ENCODE peak calls at places on chromosomes 5 and 9, in five cellular contexts. H, T, V, R and N are unnamed samples.
A peak's percentile ranks its signal among the peaks of the same experiment; 100 is the strongest.

GRCh38 chr9:93372391-93372790 is 79.1 kb upstream of the FAM120A start:
- DNase-seq in T (no peak), R (no peak), V (no peak), H (no peak), N (no peak)

GRCh38 chr9:77712533-77713130 is 64.5 kb upstream of the GNA14 start:
- DNase-seq in T (no peak), H (peak; percentile 98), V (no peak), R (no peak), N (peak; percentile 69)

GRCh38 chr9:89078860-89079259 is 87.6 kb downstream of the S1PR3 start:
- DNase-seq in V (no peak), R (no peak), H (peak; percentile 64), T (no peak), N (peak; percentile 85)

GRCh38 chr5:157132302-157132612 is 10.4 kb downstream of the MED7 start:
- DNase-seq in H (no peak), R (no peak), V (no peak), T (no peak), N (no peak)

GRCh38 chr5:179306191-179307005 is 38.9 kb downstream of the ADAMTS2 start:
- DNase-seq in V (no peak), T (no peak), R (no peak), H (no peak), N (no peak)

GRCh38 chr9:104028827-104029226 is 65.3 kb upstream of the SMC2 start:
- DNase-seq in R (no peak), T (no peak), V (no peak), H (no peak), N (no peak)

GRCh38 chr9:6413365-6414263 is 615 bp downstream of the UHRF2 start:
- DNase-seq in R (peak; percentile 18), H (no peak), T (peak; percentile 57), V (no peak), N (peak; percentile 59)

GRCh38 chr9:126491256-126491879 is 122.4 kb upstream of the LMX1B start:
- DNase-seq in V (no peak), T (peak; percentile 75), R (peak; percentile 75), H (peak; percentile 46), N (peak; percentile 85)

GRCh38 chr5:132073231-132074013 is at the start of gene CSF2:
- DNase-seq in T (no peak), H (peak; percentile 54), V (no peak), R (no peak), N (no peak)

GRCh38 chr9:21684831-21685362 is 117.5 kb upstream of the MTAP start:
- DNase-seq in V (peak; percentile 99), R (no peak), T (no peak), H (peak; percentile 100), N (peak; percentile 37)

GRCh38 chr5:141484499-141485304 is at the start of gene PCDHGC4:
- DNase-seq in V (no peak), H (peak; percentile 41), R (peak; percentile 75), T (peak; percentile 94), N (no peak)

GRCh38 chr9:104802110-104802509 is 38.2 kb downstream of the NIPSNAP3B start:
- DNase-seq in H (peak; percentile 34), T (no peak), V (no peak), R (no peak), N (no peak)

GRCh38 chr5:149588947-149589346 is 7.6 kb downstream of the ARHGEF37 start:
- DNase-seq in R (no peak), V (no peak), T (no peak), H (no peak), N (peak; percentile 52)

GRCh38 chr5:7897014-7897600 is 28.2 kb downstream of the MTRR start:
- DNase-seq in R (no peak), T (peak; percentile 42), H (peak; percentile 60), V (no peak), N (peak; percentile 22)

GRCh38 chr9:99350461-99350860 is 128.4 kb downstream of the SEC61B start:
- DNase-seq in V (no peak), T (no peak), H (no peak), R (no peak), N (no peak)

GRCh38 chr5:172180936-172181335 is 7.1 kb downstream of the STK10 start:
- DNase-seq in V (no peak), H (no peak), R (no peak), T (no peak), N (no peak)

GRCh38 chr5:172186114-172186695 is 1.8 kb downstream of the STK10 start:
- DNase-seq in R (no peak), T (no peak), H (no peak), V (no peak), N (no peak)

GRCh38 chr5:172182291-172182690 is 5.7 kb downstream of the STK10 start:
- DNase-seq in V (no peak), H (no peak), R (no peak), T (no peak), N (no peak)

GRCh38 chr5:172185096-172185461 is 2.9 kb downstream of the STK10 start:
- DNase-seq in T (no peak), R (no peak), V (no peak), H (no peak), N (no peak)

GRCh38 chr5:172183881-172184280 is 4.1 kb downstream of the STK10 start:
- DNase-seq in H (no peak), V (no peak), R (no peak), T (no peak), N (no peak)
- H3K9ac ChIP-seq in H (no peak overlapping the region), V (no peak overlapping the region), R (no peak overlapping the region), T (no peak overlapping the region), N (no peak overlapping the region)

GRCh38 chr5:113034182-113034773 is 57.7 kb downstream of the DCP2 start:
- DNase-seq in R (no peak), V (no peak), H (peak; percentile 99), T (peak; percentile 61), N (peak; percentile 12)
- H3K9ac ChIP-seq in R (no peak overlapping the region), V (no peak overlapping the region), H (no peak overlapping the region), T (no peak overlapping the region), N (no peak overlapping the region)

GRCh38 chr5:26719824-26720223 is 318.6 kb downstream of the CDH9 start:
- DNase-seq in R (no peak), H (no peak), T (no peak), V (no peak), N (no peak)
- H3K9ac ChIP-seq in R (no peak overlapping the region), H (no peak overlapping the region), T (no peak overlapping the region), V (no peak overlapping the region), N (no peak overlapping the region)

DNA sequence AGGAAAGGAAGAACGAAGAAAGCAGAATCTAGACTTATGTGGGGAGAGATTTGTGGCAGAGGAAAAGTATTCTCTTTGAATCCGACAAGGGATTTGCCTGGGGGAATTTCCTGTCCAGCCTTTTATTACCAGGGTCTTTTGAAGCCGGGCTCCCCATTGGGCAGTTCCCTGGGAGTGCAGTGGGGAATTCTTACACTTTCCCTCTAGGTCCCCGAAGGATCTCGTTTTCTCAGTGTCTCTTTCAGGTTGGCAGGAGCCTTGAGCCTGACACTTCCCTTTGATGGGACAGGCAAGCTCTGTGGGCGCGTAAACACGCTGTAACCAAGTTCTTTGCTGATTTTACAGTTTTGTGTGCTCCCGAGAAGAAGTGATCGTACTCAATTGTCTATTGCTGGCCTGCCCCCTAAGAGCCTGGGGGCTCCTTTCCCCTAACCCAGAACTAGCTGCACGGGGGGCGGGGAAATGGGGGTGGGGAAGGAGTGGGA is 582 bp upstream of the VCAN start:
- DNase-seq in H (no peak), R (no peak), T (peak; percentile 60), V (no peak), N (peak; percentile 57)
- H3K9ac ChIP-seq in H (peak overlapping the region; percentile 40), R (no peak overlapping the region), T (no peak overlapping the region), V (peak overlapping the region; percentile 61), N (peak overlapping the region; percentile 95)

DNA sequence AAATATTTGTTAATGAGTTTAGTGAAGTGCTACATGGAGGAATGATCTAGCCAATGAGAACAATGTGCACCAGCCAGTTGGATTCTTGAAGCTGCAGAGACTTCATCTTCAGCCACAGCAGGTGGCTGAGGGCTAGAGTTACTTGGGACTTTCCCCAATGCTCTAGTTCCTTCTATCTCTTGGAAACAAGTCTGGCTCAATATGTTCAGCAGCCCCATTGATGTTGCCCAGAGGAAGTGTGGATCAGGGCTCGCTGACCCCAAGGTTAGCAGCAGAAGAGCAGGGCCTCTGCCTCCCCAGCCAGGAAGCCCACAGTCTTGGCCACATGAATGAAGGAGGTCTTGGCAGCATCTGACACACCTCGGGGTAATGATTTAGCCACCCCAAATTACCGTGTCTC is 117.5 kb downstream of the SLC1A3 start:
- DNase-seq in H (no peak), T (no peak), R (no peak), V (no peak), N (no peak)
- H3K9ac ChIP-seq in H (no peak overlapping the region), T (no peak overlapping the region), R (no peak overlapping the region), V (no peak overlapping the region), N (no peak overlapping the region)

GRCh38 chr9:76583256-76583655 is 124.3 kb downstream of the GCNT1 start:
- DNase-seq in H (no peak), T (no peak), V (no peak), R (no peak), N (no peak)

GRCh38 chr9:76591256-76591950 is 132.4 kb downstream of the GCNT1 start:
- DNase-seq in H (peak; percentile 51), T (no peak), V (no peak), R (no peak), N (peak; percentile 61)

GRCh38 chr9:76585487-76586459 is 126.8 kb downstream of the GCNT1 start:
- DNase-seq in V (no peak), R (no peak), H (no peak), T (no peak), N (no peak)

GRCh38 chr9:76588320-76588719 is 129.3 kb downstream of the GCNT1 start:
- DNase-seq in T (no peak), V (no peak), R (no peak), H (no peak), N (no peak)

DNA sequence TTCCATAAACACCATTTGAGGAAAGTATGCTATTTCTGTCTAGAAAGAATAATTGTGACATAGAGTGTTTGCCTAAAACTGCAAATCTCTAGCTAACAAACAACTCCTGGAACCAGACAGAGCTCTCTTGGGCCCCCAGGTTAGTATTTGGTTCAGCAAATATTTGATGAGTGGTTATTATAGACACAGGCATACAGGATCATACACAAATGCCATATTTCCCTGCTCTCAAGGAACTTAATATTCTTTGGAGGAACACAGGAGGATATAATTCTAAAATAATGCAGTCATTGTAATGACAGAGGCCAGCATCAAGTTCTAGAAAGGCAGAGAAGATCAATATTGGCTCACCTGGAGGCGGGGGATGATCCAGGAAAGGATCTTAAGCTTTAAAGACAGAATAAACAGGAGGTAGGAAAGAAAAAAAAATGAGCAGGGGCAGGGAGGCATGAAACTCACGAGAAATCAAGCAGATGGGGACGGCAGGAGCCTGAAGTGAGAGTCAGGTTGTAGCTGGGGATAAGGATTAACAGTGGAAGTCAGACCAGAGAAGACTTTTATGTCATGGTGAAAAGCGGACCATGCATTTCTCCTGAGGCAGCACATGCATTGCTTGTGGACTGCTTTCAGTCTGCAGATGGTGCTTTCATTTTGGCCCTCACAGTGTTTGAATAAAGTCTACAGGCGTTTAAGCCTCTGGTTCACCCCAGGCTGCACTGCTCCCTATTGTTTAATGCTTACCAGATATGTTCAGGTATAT is 127.8 kb downstream of the GCNT1 start:
- DNase-seq in H (no peak), R (no peak), V (no peak), T (no peak), N (no peak)
- H3K9ac ChIP-seq in H (no peak overlapping the region), R (no peak overlapping the region), V (no peak overlapping the region), T (no peak overlapping the region), N (no peak overlapping the region)

GRCh38 chr5:52840286-52841050 is 52.8 kb downstream of the ITGA1 start:
- DNase-seq in R (no peak), V (no peak), T (peak; percentile 11), H (peak; percentile 39), N (peak; percentile 71)
- H3K9ac ChIP-seq in R (no peak overlapping the region), V (no peak overlapping the region), T (no peak overlapping the region), H (no peak overlapping the region), N (no peak overlapping the region)